ENCODE peak calls at places on chromosomes 1 and 21, in six cellular contexts. G, K, U, C, J and H are unnamed samples.
A peak's percentile ranks its signal among the peaks of the same experiment; 100 is the strongest.

GRCh38 chr1:5753431-5754078 is 238.7 kb downstream of the NPHP4 start:
- DNase-seq in G (no peak), K (no peak), U (no peak), C (no peak), J (no peak), H (no peak)

GRCh38 chr1:165726169-165726568 is 27.8 kb upstream of the ALDH9A1 start:
- DNase-seq in C (no peak), J (no peak), K (no peak), G (no peak), U (no peak), H (no peak)

GRCh38 chr1:113401728-113402127 is 11.4 kb downstream of the MAGI3 start:
- DNase-seq in U (no peak), J (no peak), C (no peak), G (no peak), K (no peak), H (no peak)

GRCh38 chr21:42535602-42536171 is 22.0 kb downstream of the SLC37A1 start:
- DNase-seq in K (peak; percentile 81), U (no peak), J (no peak), G (peak; percentile 90), C (no peak), H (no peak)

GRCh38 chr1:153921803-153922075 is 1.0 kb downstream of the GATAD2B start:
- DNase-seq in K (peak; percentile 44), J (no peak), G (peak; percentile 32), U (no peak), C (no peak), H (no peak)

GRCh38 chr21:45089964-45090363 is 15.6 kb downstream of the ADARB1 start:
- DNase-seq in G (no peak), U (no peak), K (no peak), C (no peak), J (no peak), H (no peak)

GRCh38 chr1:94805912-94806311 is 14.2 kb upstream of the SLC44A3 start:
- DNase-seq in K (peak; percentile 54), G (peak; percentile 64), U (peak; percentile 45), J (peak; percentile 59), C (peak; percentile 44), H (peak; percentile 73)

GRCh38 chr1:235625340-235625739 is 24.2 kb downstream of the GNG4 start:
- DNase-seq in G (no peak), C (no peak), U (no peak), J (no peak), K (no peak), H (no peak)

GRCh38 chr1:84164156-84164555 is 20.1 kb downstream of the PRKACB start:
- DNase-seq in K (no peak), C (no peak), J (no peak), U (no peak), G (no peak), H (peak; percentile 51)

GRCh38 chr1:23475134-23475628 is 8.8 kb downstream of the ASAP3 start:
- DNase-seq in C (no peak), J (no peak), K (peak; percentile 31), G (no peak), U (peak; percentile 90), H (peak; percentile 89)

GRCh38 chr1:88549536-88549935 is 134.5 kb upstream of the PKN2 start:
- DNase-seq in J (no peak), U (no peak), G (no peak), C (no peak), K (no peak), H (peak; percentile 22)
- TF ChIP-seq CTCF in J (no peak), U (peak; percentile 7), G (peak; percentile 51), C (no peak), K (no peak), H (peak; percentile 7)

GRCh38 chr1:245056913-245057312 is 97.9 kb upstream of the KIF26B start:
- DNase-seq in C (no peak), J (no peak), G (no peak), U (no peak), K (no peak), H (no peak)

GRCh38 chr1:245055752-245056151 is 99.0 kb upstream of the KIF26B start:
- DNase-seq in K (no peak), J (no peak), U (no peak), C (no peak), G (no peak), H (no peak)

GRCh38 chr1:245054105-245054831 is 100.5 kb upstream of the KIF26B start:
- DNase-seq in U (no peak), J (no peak), G (no peak), K (no peak), C (no peak), H (no peak)

GRCh38 chr1:245051349-245052221 is 103.2 kb upstream of the KIF26B start:
- DNase-seq in J (no peak), U (no peak), C (peak; percentile 29), G (no peak), K (peak; percentile 69), H (peak; percentile 35)

GRCh38 chr1:245052258-245052657 is 102.5 kb upstream of the KIF26B start:
- DNase-seq in K (no peak), G (no peak), C (no peak), J (no peak), U (no peak), H (no peak)
- H3K4me3 ChIP-seq in K (no peak overlapping the region), G (no peak overlapping the region), C (no peak overlapping the region), J (no peak overlapping the region), U (no peak overlapping the region), H (no peak overlapping the region)

GRCh38 chr1:234188454-234188792 is 184.8 kb upstream of the COA6 start:
- DNase-seq in G (peak; percentile 17), K (no peak), C (no peak), U (no peak), J (no peak), H (no peak)
- TF ChIP-seq CTCF in G (peak; percentile 75), K (no peak), C (no peak), U (peak; percentile 33), J (no peak), H (no peak)

DNA sequence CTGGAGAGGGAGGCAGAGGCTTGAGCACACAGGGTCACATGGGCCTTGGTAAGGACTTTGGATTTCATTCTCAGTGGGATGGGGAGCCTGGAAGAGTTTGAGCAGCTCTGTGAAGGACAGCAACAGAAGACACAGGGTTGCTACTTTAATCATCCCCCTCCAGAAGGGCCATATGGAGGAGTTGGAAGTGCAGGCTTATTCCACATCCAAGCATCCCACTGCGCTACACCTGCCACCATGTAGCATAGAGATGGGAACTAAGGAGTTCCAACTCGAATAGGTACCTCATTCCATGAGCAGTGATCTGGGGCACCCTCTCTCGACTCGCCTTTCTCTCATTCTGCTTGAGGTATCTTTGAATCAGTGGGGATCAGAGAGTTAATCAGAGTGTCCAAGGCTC is 54.0 kb upstream of the CTTNBP2NL start:
- DNase-seq in U (no peak), G (no peak), K (no peak), C (no peak), J (no peak), H (no peak)
- H3K4me3 ChIP-seq in U (no peak overlapping the region), G (no peak overlapping the region), K (no peak overlapping the region), C (no peak overlapping the region), J (no peak overlapping the region), H (no peak overlapping the region)

DNA sequence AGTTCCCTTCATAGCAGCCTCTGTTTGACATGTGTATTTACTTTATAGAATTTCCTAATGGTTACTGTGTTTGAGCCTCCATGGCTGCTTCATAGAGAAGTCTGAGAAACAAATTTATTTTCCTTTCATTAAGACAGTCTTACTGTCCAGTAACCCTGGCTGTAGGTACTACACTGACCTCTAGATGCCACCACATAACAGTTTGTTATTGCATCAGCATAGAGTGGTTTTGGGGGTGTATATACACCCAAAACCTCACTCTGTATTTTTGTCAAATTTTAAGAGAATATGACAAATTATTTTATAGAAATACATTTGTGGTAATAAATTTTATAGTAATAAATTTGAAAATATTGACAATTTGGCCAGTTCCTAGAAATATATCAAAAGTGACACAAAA is 57.3 kb downstream of the OBSCN start:
- DNase-seq in G (peak; percentile 14), U (no peak), J (no peak), K (no peak), C (no peak), H (peak; percentile 35)
- TF ChIP-seq CTCF in G (peak; percentile 57), U (peak; percentile 14), J (no peak), K (no peak), C (no peak), H (peak; percentile 34)

GRCh38 chr1:36396359-36396758 is 1.3 kb downstream of the LSM10 start:
- DNase-seq in U (no peak), K (no peak), G (no peak), C (no peak), J (no peak), H (no peak)
- H3K4me3 ChIP-seq in U (no peak overlapping the region), K (no peak overlapping the region), G (peak overlapping the region; percentile 77), C (no peak overlapping the region), J (no peak overlapping the region), H (no peak overlapping the region)

DNA sequence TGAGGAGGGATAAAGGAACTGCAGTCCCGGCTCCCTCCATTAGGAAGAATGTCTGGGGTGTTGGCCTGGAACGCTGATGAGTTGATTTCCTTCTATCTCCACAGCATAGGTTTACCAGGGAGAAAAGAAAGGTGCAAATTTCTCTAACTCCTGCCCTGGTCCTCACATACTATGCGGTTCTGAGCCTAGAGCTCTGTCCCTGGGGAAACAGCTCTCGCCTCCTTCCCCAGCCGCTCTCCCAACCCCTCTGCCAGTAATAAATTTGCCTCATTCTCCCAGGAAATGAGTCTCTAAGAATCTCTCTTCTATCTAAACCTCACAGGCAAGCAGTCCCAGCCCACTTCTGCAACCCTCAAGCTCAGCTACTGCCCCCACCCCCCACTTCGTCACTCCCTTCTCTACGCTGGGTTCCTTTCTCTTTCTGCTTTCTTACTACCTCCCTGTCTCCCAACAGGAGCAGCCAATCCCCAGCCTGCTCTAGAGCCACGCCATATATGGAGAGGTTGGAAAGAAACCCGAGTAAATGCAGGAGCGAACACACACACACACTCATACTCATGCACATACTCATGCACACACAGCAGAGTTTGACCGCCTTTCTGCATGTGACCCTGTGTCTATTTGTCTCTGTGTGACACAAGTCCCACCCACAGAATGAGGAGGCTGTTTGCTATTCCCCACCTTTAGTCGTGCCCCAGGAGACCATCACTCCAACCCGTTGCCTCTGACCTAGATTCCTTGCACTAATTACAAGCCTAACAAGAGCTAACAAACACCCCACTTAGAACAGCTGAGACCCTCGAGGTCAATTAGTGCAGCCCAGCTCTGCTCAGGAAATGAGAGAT is 13.4 kb downstream of the PLEKHO1 start:
- DNase-seq in J (peak; percentile 92), G (peak; percentile 49), K (peak; percentile 91), C (peak; percentile 94), U (peak; percentile 99), H (peak; percentile 100)
- TF ChIP-seq CTCF in J (peak; percentile 26), G (no peak), K (no peak), C (no peak), U (peak; percentile 45), H (peak; percentile 29)

GRCh38 chr1:31580513-31580870 is 4.2 kb downstream of the TINAGL1 start:
- DNase-seq in U (no peak), J (peak; percentile 63), C (no peak), K (no peak), G (no peak), H (peak; percentile 52)

GRCh38 chr1:31580891-31581603 is 4.7 kb downstream of the TINAGL1 start:
- DNase-seq in K (no peak), J (no peak), G (no peak), U (no peak), C (no peak), H (no peak)

GRCh38 chr1:31576743-31577455 is 584 bp downstream of the TINAGL1 start:
- DNase-seq in C (no peak), J (no peak), K (no peak), G (no peak), U (no peak), H (no peak)

GRCh38 chr1:31577515-31578191 is 1.3 kb downstream of the TINAGL1 start:
- DNase-seq in C (no peak), J (no peak), K (no peak), U (no peak), G (no peak), H (no peak)

GRCh38 chr1:31579374-31579773 is 3.1 kb downstream of the TINAGL1 start:
- DNase-seq in C (no peak), U (no peak), K (peak; percentile 64), J (peak; percentile 44), G (no peak), H (peak; percentile 73)
- H3K4me3 ChIP-seq in C (peak overlapping the region; percentile 81), U (no peak overlapping the region), K (peak overlapping the region; percentile 4), J (peak overlapping the region; percentile 23), G (no peak overlapping the region), H (no peak overlapping the region)